ENCODE peak calls at places on chromosomes 2 and 18, in four cellular contexts. Q is IMR-90, Z is tibial nerve, L is heart right ventricle. K is an unnamed sample.

GRCh38 chr2:212726403-212726802 is 187.8 kb upstream of the ERBB4 start:
- DNase-seq in Q (no peak), Z (no peak), L (no peak), K (no peak)

GRCh38 chr2:145126146-145126545 is 606.2 kb upstream of the ZEB2 start:
- DNase-seq in Q (no peak), Z (no peak), L (no peak), K (no peak)

GRCh38 chr2:148540022-148540421 is 104.5 kb upstream of the EPC2 start:
- DNase-seq in Q (no peak), Z (no peak), L (no peak), K (no peak)

GRCh38 chr2:9975805-9976447 is 24.4 kb downstream of the GRHL1 start:
- DNase-seq in Q (peak), Z (no peak), L (peak), K (no peak)

GRCh38 chr2:170711774-170712652 is 3.1 kb upstream of the SP5 start:
- DNase-seq in Q (no peak), Z (no peak), L (no peak), K (no peak)

GRCh38 chr2:157825885-157826284 is 50.2 kb downstream of the ACVR1 start:
- DNase-seq in Q (peak), Z (no peak), L (no peak), K (no peak)

GRCh38 chr2:227186751-227187150 is 22.3 kb downstream of the COL4A3 start:
- DNase-seq in Q (no peak), Z (no peak), L (no peak), K (no peak)

GRCh38 chr18:57027190-57027708 is 119.6 kb upstream of the BOD1L2 start:
- DNase-seq in Q (no peak), Z (no peak), L (no peak), K (no peak)

GRCh38 chr2:129224486-129224885 is 755.0 kb upstream of the RAB6C start:
- DNase-seq in Q (no peak), Z (no peak), L (no peak), K (no peak)

GRCh38 chr2:17208511-17208910 is 309.7 kb downstream of the RAD51AP2 start:
- DNase-seq in Q (peak), Z (no peak), L (no peak), K (no peak)

GRCh38 chr2:187709063-187709462 is 154.8 kb upstream of the TFPI start:
- DNase-seq in Q (no peak), Z (no peak), L (no peak), K (no peak)

GRCh38 chr2:47043142-47043890 is 111.8 kb downstream of the STPG4 start:
- DNase-seq in Q (peak), Z (no peak), L (peak), K (no peak)

GRCh38 chr2:54550523-54550922 is 94.4 kb downstream of the SPTBN1 start:
- DNase-seq in Q (no peak), Z (no peak), L (no peak), K (no peak)

GRCh38 chr2:54555318-54555837 is 99.3 kb downstream of the SPTBN1 start:
- DNase-seq in Q (no peak), Z (no peak), L (no peak), K (no peak)

GRCh38 chr2:54549912-54550518 is 93.9 kb downstream of the SPTBN1 start:
- DNase-seq in Q (no peak), Z (no peak), L (no peak), K (no peak)

GRCh38 chr2:54551123-54551756 is 95.1 kb downstream of the SPTBN1 start:
- DNase-seq in Q (no peak), Z (no peak), L (no peak), K (no peak)

DNA sequence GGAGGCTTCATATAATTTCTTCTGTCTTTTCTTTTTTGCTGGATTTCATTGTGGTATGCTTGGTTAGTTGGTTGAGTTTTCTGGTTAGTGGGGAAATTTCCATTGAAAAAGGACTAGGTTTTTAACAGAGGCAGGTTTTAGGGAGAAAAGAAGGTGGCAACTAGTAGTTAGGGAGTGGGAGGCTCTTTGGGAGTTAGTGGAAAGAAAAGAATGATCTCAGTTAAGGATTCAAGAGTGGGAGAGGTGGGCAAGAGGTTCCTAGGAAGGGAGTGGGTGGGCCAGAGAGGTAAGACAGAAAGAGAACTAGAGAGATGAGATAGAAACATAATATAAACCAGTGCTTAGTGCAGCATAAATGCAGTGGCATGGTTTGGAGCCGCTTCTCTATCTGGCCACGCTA is 96.9 kb downstream of the SPTBN1 start:
- DNase-seq in Q (no peak), Z (no peak), L (no peak), K (no peak)
- H3K4me3 ChIP-seq in Q (no peak), Z (no peak), L (no peak), K (no peak)

GRCh38 chr2:219555956-219556355 is 12.1 kb downstream of the TMEM198 start:
- DNase-seq in Q (no peak), Z (no peak), L (no peak), K (no peak)
- H3K4me3 ChIP-seq in Q (no peak), Z (no peak), L (no peak), K (no peak)

GRCh38 chr2:241205086-241205485 is 16.6 kb downstream of the ANO7 start:
- DNase-seq in Q (no peak), Z (no peak), L (no peak), K (no peak)
- H3K4me3 ChIP-seq in Q (no peak), Z (no peak), L (no peak), K (no peak)

DNA sequence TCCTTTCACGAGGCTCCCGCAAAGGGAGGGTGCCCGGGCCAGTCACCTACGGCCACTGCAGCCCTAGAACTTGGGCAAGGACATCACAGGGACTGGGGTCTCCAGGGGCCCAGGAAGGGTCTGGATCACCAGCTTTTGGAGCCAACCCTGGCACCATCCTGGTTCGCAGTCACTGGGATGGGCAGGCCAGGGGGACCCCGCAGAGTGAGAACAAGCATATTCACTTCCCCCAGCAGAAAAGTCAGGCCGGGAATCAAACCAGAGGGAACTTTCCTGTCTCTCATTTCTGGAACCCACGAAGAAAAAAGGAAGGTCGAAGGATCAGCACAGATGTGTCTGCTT is 15.4 kb downstream of the SMAD7 start:
- DNase-seq in Q (no peak), Z (no peak), L (no peak), K (no peak)
- H3K4me3 ChIP-seq in Q (no peak), Z (no peak), L (peak), K (peak)

GRCh38 chr18:79715280-79715679 is 35.7 kb downstream of the CTDP1 start:
- DNase-seq in Q (no peak), Z (no peak), L (no peak), K (no peak)
- H3K4me3 ChIP-seq in Q (no peak), Z (no peak), L (no peak), K (no peak)

DNA sequence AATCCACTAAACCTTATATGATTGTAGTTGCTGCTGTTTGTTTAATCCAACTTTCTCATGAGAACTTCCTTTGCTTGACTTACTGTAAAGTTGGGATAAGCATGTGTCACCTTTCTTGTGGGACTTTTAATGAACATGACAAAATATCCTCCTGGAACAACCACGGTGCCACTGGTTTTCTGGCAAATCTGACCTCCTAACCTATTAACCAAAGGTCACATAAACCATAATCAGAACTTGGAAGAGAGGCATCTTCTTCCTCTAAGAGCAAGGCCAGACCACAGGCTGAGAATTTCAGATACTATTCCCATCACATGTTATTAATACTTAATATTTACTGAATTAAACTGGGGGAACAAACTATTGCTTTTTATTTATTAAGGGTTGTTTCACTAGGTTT is 2.3 kb downstream of the SLC40A1 start:
- DNase-seq in Q (no peak), Z (no peak), L (no peak), K (no peak)
- H3K4me3 ChIP-seq in Q (no peak), Z (peak), L (peak), K (no peak)

DNA sequence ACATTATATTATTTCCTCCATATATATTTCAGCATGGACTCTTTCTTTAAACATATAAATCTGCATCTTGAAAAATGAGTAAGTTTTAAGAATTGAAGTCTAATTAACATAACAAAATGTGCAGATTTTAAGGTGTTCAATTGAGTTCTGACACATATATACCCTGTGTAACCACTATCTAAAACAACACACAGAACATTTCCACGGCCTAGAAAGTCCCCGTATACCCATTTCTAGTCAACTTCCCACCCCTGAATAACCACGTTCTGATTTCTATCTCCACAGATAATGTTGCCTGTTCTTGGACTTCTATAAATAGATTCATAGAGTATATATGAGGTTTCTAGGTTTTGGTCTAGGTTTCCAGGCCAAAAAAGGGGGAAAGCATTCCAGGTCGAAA is 87.5 kb downstream of the AAK1 start:
- DNase-seq in Q (no peak), Z (no peak), L (no peak), K (no peak)
- H3K4me3 ChIP-seq in Q (no peak), Z (no peak), L (no peak), K (no peak)

DNA sequence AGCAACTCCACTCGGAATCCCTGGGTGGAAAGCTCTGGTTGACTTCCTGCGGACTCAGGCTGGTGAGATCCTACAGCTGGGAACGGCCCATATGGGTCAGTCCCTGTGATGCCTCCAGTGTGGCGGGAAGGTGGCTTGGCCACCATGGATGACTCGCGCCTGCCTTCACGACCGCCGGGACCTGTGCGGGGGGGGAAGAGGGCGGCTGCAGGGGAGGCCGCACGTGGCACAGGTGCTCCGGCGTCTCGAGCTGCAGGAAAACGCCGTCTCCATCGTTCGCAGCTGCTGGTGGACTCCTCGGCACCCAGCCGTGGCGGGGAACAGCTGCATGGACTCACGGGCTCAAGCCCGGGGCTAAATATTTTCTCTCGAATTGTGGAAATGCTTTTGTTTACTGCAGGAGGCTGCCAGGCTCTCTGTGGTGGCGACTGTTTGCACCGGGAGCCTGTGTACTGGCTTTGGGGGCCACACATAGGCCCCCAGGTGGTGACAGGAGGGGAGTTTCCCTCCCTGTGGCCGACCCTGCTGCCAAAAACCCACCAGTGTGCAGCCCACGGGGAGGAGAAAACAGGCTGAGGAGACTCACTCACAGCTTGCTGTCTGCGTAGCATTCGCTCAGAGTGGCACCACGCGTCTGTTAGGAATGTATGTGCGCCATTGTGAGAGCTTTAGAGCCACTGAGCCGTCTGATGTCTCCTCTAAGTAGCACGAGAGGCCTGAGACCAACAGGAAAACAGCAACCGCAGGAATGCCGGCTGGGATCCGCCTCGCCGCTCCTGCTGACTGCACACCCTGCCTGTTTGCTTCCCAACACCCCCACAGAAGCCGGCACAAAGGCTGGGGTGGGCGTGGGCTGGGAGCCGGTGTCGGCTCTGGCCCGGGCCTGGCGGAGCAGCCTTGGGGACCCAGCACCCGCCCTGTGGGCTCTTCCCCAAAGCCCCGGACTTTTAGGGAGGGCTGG is 89.2 kb downstream of the NFATC1 start:
- DNase-seq in Q (peak), Z (no peak), L (no peak), K (no peak)
- H3K4me3 ChIP-seq in Q (no peak), Z (peak), L (peak), K (no peak)

K was measured in HL-60.